ENCODE peak calls at places on chromosomes 2 and 18, in seven cellular contexts. One of them, this sample, is unnamed.
A peak's percentile ranks its signal among the peaks of the same experiment; 100 is the strongest.

GRCh38 chr2:7725850-7726242 is 808.6 kb downstream of the RNF144A start:
- DNase-seq in AG04450: no peak
- DNase-seq in LoVo: no peak
- DNase-seq in fibroblast of lung: peak; percentile 92
- DNase-seq in psoas muscle: no peak
- DNase-seq in GF-D8: no peak
- DNase-seq in transverse colon: no peak
- DNase-seq in this sample: no peak

GRCh38 chr2:10079192-10079930 is 850 bp downstream of the CYS1 start:
- DNase-seq in AG04450: no peak
- DNase-seq in LoVo: no peak
- DNase-seq in fibroblast of lung: peak; percentile 76
- DNase-seq in psoas muscle: peak; percentile 55
- DNase-seq in GF-D8: no peak
- DNase-seq in transverse colon: no peak
- DNase-seq in this sample: peak; percentile 72

GRCh38 chr2:239399404-239399999 is 1.3 kb downstream of the HDAC4 start:
- DNase-seq in AG04450: no peak
- DNase-seq in LoVo: peak; percentile 43
- DNase-seq in fibroblast of lung: peak; percentile 16
- DNase-seq in psoas muscle: no peak
- DNase-seq in GF-D8: no peak
- DNase-seq in transverse colon: peak; percentile 71
- DNase-seq in this sample: peak; percentile 18

GRCh38 chr2:27977623-27978312 is 87.2 kb downstream of the BABAM2 start:
- DNase-seq in AG04450: peak; percentile 80
- DNase-seq in LoVo: peak; percentile 62
- DNase-seq in fibroblast of lung: peak; percentile 97
- DNase-seq in psoas muscle: peak; percentile 52
- DNase-seq in GF-D8: no peak
- DNase-seq in transverse colon: no peak
- DNase-seq in this sample: peak; percentile 95

GRCh38 chr2:74441111-74441689 is 537 bp downstream of the RTKN start:
- DNase-seq in AG04450: no peak
- DNase-seq in LoVo: no peak
- DNase-seq in fibroblast of lung: no peak
- DNase-seq in psoas muscle: no peak
- DNase-seq in GF-D8: no peak
- DNase-seq in transverse colon: no peak
- DNase-seq in this sample: no peak

GRCh38 chr2:150675807-150676206 is 188.3 kb upstream of the RND3 start:
- DNase-seq in AG04450: no peak
- DNase-seq in LoVo: no peak
- DNase-seq in fibroblast of lung: peak; percentile 24
- DNase-seq in psoas muscle: no peak
- DNase-seq in GF-D8: no peak
- DNase-seq in transverse colon: no peak
- DNase-seq in this sample: no peak

GRCh38 chr2:29920130-29920577 is 1.2 kb downstream of the ALK start:
- DNase-seq in AG04450: no peak
- DNase-seq in LoVo: no peak
- DNase-seq in fibroblast of lung: peak; percentile 60
- DNase-seq in psoas muscle: peak; percentile 80
- DNase-seq in GF-D8: no peak
- DNase-seq in transverse colon: peak; percentile 12
- DNase-seq in this sample: peak; percentile 11

GRCh38 chr2:164115806-164116205 is 380.0 kb upstream of the FIGN start:
- DNase-seq in AG04450: no peak
- DNase-seq in LoVo: no peak
- DNase-seq in fibroblast of lung: no peak
- DNase-seq in psoas muscle: no peak
- DNase-seq in GF-D8: no peak
- DNase-seq in transverse colon: no peak
- DNase-seq in this sample: no peak

GRCh38 chr2:41922177-41922576 is 125.6 kb upstream of the PKDCC start:
- DNase-seq in AG04450: no peak
- DNase-seq in LoVo: peak; percentile 62
- DNase-seq in fibroblast of lung: peak; percentile 17
- DNase-seq in psoas muscle: no peak
- DNase-seq in GF-D8: no peak
- DNase-seq in transverse colon: no peak
- DNase-seq in this sample: peak; percentile 68

GRCh38 chr18:22846088-22846683 is 86.9 kb upstream of the RBBP8 start:
- DNase-seq in AG04450: no peak
- DNase-seq in LoVo: no peak
- DNase-seq in fibroblast of lung: peak; percentile 47
- DNase-seq in psoas muscle: no peak
- DNase-seq in GF-D8: no peak
- DNase-seq in transverse colon: no peak
- DNase-seq in this sample: peak; percentile 55

GRCh38 chr18:7174359-7175107 is 56.4 kb upstream of the LRRC30 start:
- DNase-seq in AG04450: no peak
- DNase-seq in LoVo: no peak
- DNase-seq in fibroblast of lung: no peak
- DNase-seq in psoas muscle: no peak
- DNase-seq in GF-D8: no peak
- DNase-seq in transverse colon: no peak
- DNase-seq in this sample: peak; percentile 46

GRCh38 chr2:189413249-189413648 is 28.0 kb upstream of the WDR75 start:
- DNase-seq in AG04450: no peak
- DNase-seq in LoVo: no peak
- DNase-seq in fibroblast of lung: no peak
- DNase-seq in psoas muscle: no peak
- DNase-seq in GF-D8: no peak
- DNase-seq in transverse colon: no peak
- DNase-seq in this sample: no peak

GRCh38 chr2:138956116-138956515 is 175.9 kb upstream of the NXPH2 start:
- DNase-seq in AG04450: no peak
- DNase-seq in LoVo: no peak
- DNase-seq in fibroblast of lung: peak; percentile 3
- DNase-seq in psoas muscle: no peak
- DNase-seq in GF-D8: no peak
- DNase-seq in transverse colon: no peak
- DNase-seq in this sample: no peak

GRCh38 chr2:198052741-198053140 is 248.3 kb downstream of the PLCL1 start:
- DNase-seq in AG04450: no peak
- DNase-seq in LoVo: no peak
- DNase-seq in fibroblast of lung: no peak
- DNase-seq in psoas muscle: no peak
- DNase-seq in GF-D8: no peak
- DNase-seq in transverse colon: no peak
- DNase-seq in this sample: no peak

GRCh38 chr2:9552491-9553178 is 3.0 kb downstream of the ADAM17 start:
- DNase-seq in AG04450: peak; percentile 36
- DNase-seq in LoVo: peak; percentile 81
- DNase-seq in fibroblast of lung: peak; percentile 79
- DNase-seq in psoas muscle: no peak
- DNase-seq in GF-D8: peak; percentile 92
- DNase-seq in transverse colon: no peak
- DNase-seq in this sample: peak; percentile 89

GRCh38 chr2:74333896-74334586 is 9.2 kb downstream of the SLC4A5 start:
- DNase-seq in AG04450: no peak
- DNase-seq in LoVo: no peak
- DNase-seq in fibroblast of lung: no peak
- DNase-seq in psoas muscle: no peak
- DNase-seq in GF-D8: no peak
- DNase-seq in transverse colon: no peak
- DNase-seq in this sample: no peak

GRCh38 chr2:137380610-137381009 is 583.7 kb upstream of the HNMT start:
- DNase-seq in AG04450: no peak
- DNase-seq in LoVo: no peak
- DNase-seq in fibroblast of lung: peak; percentile 37
- DNase-seq in psoas muscle: no peak
- DNase-seq in GF-D8: no peak
- DNase-seq in transverse colon: no peak
- DNase-seq in this sample: no peak

GRCh38 chr18:67621025-67621713 is 104.6 kb upstream of the DSEL start:
- DNase-seq in AG04450: no peak
- DNase-seq in LoVo: no peak
- DNase-seq in fibroblast of lung: no peak
- DNase-seq in psoas muscle: no peak
- DNase-seq in GF-D8: no peak
- DNase-seq in transverse colon: no peak
- DNase-seq in this sample: no peak

GRCh38 chr2:160583823-160584537 is 90.4 kb upstream of the RBMS1 start:
- DNase-seq in AG04450: no peak
- DNase-seq in LoVo: no peak
- DNase-seq in fibroblast of lung: no peak
- DNase-seq in psoas muscle: no peak
- DNase-seq in GF-D8: no peak
- DNase-seq in transverse colon: no peak
- DNase-seq in this sample: no peak

GRCh38 chr2:163757811-163758210 is 22.0 kb upstream of the FIGN start:
- DNase-seq in AG04450: no peak
- DNase-seq in LoVo: no peak
- DNase-seq in fibroblast of lung: no peak
- DNase-seq in psoas muscle: no peak
- DNase-seq in GF-D8: no peak
- DNase-seq in transverse colon: no peak
- DNase-seq in this sample: no peak

GRCh38 chr18:51724790-51725721 is 527.6 kb upstream of the MEX3C start:
- DNase-seq in AG04450: no peak
- DNase-seq in LoVo: no peak
- DNase-seq in fibroblast of lung: peak; percentile 1
- DNase-seq in psoas muscle: no peak
- DNase-seq in GF-D8: no peak
- DNase-seq in transverse colon: no peak
- DNase-seq in this sample: no peak

GRCh38 chr2:174325932-174326879 is 8.5 kb upstream of the SP9 start:
- DNase-seq in AG04450: no peak
- DNase-seq in LoVo: no peak
- DNase-seq in fibroblast of lung: no peak
- DNase-seq in psoas muscle: peak; percentile 57
- DNase-seq in GF-D8: no peak
- DNase-seq in transverse colon: peak; percentile 19
- DNase-seq in this sample: peak; percentile 45

GRCh38 chr2:202237787-202238233 is 587 bp downstream of the SUMO1 start:
- DNase-seq in AG04450: no peak
- DNase-seq in LoVo: peak; percentile 6
- DNase-seq in fibroblast of lung: peak; percentile 64
- DNase-seq in psoas muscle: no peak
- DNase-seq in GF-D8: no peak
- DNase-seq in transverse colon: peak; percentile 21
- DNase-seq in this sample: peak; percentile 55

GRCh38 chr18:58903533-58903932 is 38.9 kb downstream of the ZNF532 start:
- DNase-seq in AG04450: no peak
- DNase-seq in LoVo: no peak
- DNase-seq in fibroblast of lung: peak; percentile 62
- DNase-seq in psoas muscle: no peak
- DNase-seq in GF-D8: no peak
- DNase-seq in transverse colon: no peak
- DNase-seq in this sample: no peak

GRCh38 chr2:57720728-57721627 is 325.6 kb upstream of the VRK2 start:
- DNase-seq in AG04450: peak; percentile 20
- DNase-seq in LoVo: peak; percentile 52
- DNase-seq in fibroblast of lung: peak; percentile 75
- DNase-seq in psoas muscle: no peak
- DNase-seq in GF-D8: no peak
- DNase-seq in transverse colon: peak; percentile 8
- DNase-seq in this sample: peak; percentile 82

This sample was measured in cardiac fibroblast.